ENCODE peak calls at places on chromosome 3, in ten cellular contexts. One of them, this sample, is unnamed.

GRCh38 chr3:45972534-45973402 is 22.9 kb downstream of the FYCO1 start:
- DNase-seq in endothelial cell: no peak
- DNase-seq in NCI-H2029 treated with DMSO at 0.1 percent for 48 hours: no peak
- DNase-seq in amniotic stem cell: peak
- DNase-seq in upper lobe of right lung: no peak
- DNase-seq in NCI-H510A: no peak
- DNase-seq in hypothalamus: no peak
- DNase-seq in GM23248: peak
- DNase-seq in CD8-positive, alpha-beta T cell: no peak
- DNase-seq in T-helper 17 cell: no peak
- DNase-seq in this sample: peak

GRCh38 chr3:116863842-116864626 is 154.5 kb downstream of the TUSC7 start:
- DNase-seq in endothelial cell: peak
- DNase-seq in NCI-H2029 treated with DMSO at 0.1 percent for 48 hours: peak
- DNase-seq in amniotic stem cell: peak
- DNase-seq in upper lobe of right lung: no peak
- DNase-seq in NCI-H510A: peak
- DNase-seq in hypothalamus: peak
- DNase-seq in GM23248: peak
- DNase-seq in CD8-positive, alpha-beta T cell: no peak
- DNase-seq in T-helper 17 cell: no peak
- DNase-seq in this sample: peak

GRCh38 chr3:174710622-174711021 is 148.5 kb upstream of the NAALADL2 start:
- DNase-seq in endothelial cell: no peak
- DNase-seq in NCI-H2029 treated with DMSO at 0.1 percent for 48 hours: no peak
- DNase-seq in amniotic stem cell: no peak
- DNase-seq in upper lobe of right lung: no peak
- DNase-seq in NCI-H510A: no peak
- DNase-seq in hypothalamus: no peak
- DNase-seq in GM23248: peak
- DNase-seq in CD8-positive, alpha-beta T cell: no peak
- DNase-seq in T-helper 17 cell: no peak
- DNase-seq in this sample: no peak

GRCh38 chr3:106208266-106208665 is 339.5 kb upstream of the CBLB start:
- DNase-seq in endothelial cell: no peak
- DNase-seq in NCI-H2029 treated with DMSO at 0.1 percent for 48 hours: no peak
- DNase-seq in amniotic stem cell: no peak
- DNase-seq in upper lobe of right lung: no peak
- DNase-seq in NCI-H510A: no peak
- DNase-seq in hypothalamus: no peak
- DNase-seq in GM23248: peak
- DNase-seq in CD8-positive, alpha-beta T cell: no peak
- DNase-seq in T-helper 17 cell: no peak
- DNase-seq in this sample: no peak

GRCh38 chr3:47908744-47909143 is 105.8 kb downstream of the DHX30 start:
- DNase-seq in endothelial cell: no peak
- DNase-seq in NCI-H2029 treated with DMSO at 0.1 percent for 48 hours: no peak
- DNase-seq in amniotic stem cell: no peak
- DNase-seq in upper lobe of right lung: no peak
- DNase-seq in NCI-H510A: no peak
- DNase-seq in hypothalamus: no peak
- DNase-seq in GM23248: peak
- DNase-seq in CD8-positive, alpha-beta T cell: no peak
- DNase-seq in T-helper 17 cell: no peak
- DNase-seq in this sample: no peak

GRCh38 chr3:84692261-84692660 is 266.5 kb upstream of the CADM2 start:
- DNase-seq in endothelial cell: no peak
- DNase-seq in NCI-H2029 treated with DMSO at 0.1 percent for 48 hours: peak
- DNase-seq in amniotic stem cell: no peak
- DNase-seq in upper lobe of right lung: no peak
- DNase-seq in NCI-H510A: no peak
- DNase-seq in hypothalamus: no peak
- DNase-seq in GM23248: no peak
- DNase-seq in CD8-positive, alpha-beta T cell: no peak
- DNase-seq in T-helper 17 cell: no peak
- DNase-seq in this sample: no peak

GRCh38 chr3:2793987-2794386 is 316.2 kb downstream of the IL5RA start:
- DNase-seq in endothelial cell: no peak
- DNase-seq in NCI-H2029 treated with DMSO at 0.1 percent for 48 hours: no peak
- DNase-seq in amniotic stem cell: no peak
- DNase-seq in upper lobe of right lung: no peak
- DNase-seq in NCI-H510A: no peak
- DNase-seq in hypothalamus: no peak
- DNase-seq in GM23248: no peak
- DNase-seq in CD8-positive, alpha-beta T cell: no peak
- DNase-seq in T-helper 17 cell: no peak
- DNase-seq in this sample: no peak

GRCh38 chr3:169760479-169760878 is 4.4 kb downstream of the TERC start:
- DNase-seq in endothelial cell: no peak
- DNase-seq in NCI-H2029 treated with DMSO at 0.1 percent for 48 hours: no peak
- DNase-seq in amniotic stem cell: no peak
- DNase-seq in upper lobe of right lung: no peak
- DNase-seq in NCI-H510A: no peak
- DNase-seq in hypothalamus: no peak
- DNase-seq in GM23248: peak
- DNase-seq in CD8-positive, alpha-beta T cell: no peak
- DNase-seq in T-helper 17 cell: no peak
- DNase-seq in this sample: no peak

GRCh38 chr3:123880998-123881561 is 3.1 kb downstream of the MYLK start:
- DNase-seq in endothelial cell: peak
- DNase-seq in NCI-H2029 treated with DMSO at 0.1 percent for 48 hours: no peak
- DNase-seq in amniotic stem cell: no peak
- DNase-seq in upper lobe of right lung: no peak
- DNase-seq in NCI-H510A: no peak
- DNase-seq in hypothalamus: no peak
- DNase-seq in GM23248: peak
- DNase-seq in CD8-positive, alpha-beta T cell: no peak
- DNase-seq in T-helper 17 cell: no peak
- DNase-seq in this sample: peak

GRCh38 chr3:38029400-38030125 is at the start of gene PLCD1:
- DNase-seq in endothelial cell: peak
- DNase-seq in NCI-H2029 treated with DMSO at 0.1 percent for 48 hours: no peak
- DNase-seq in amniotic stem cell: no peak
- DNase-seq in upper lobe of right lung: peak
- DNase-seq in NCI-H510A: no peak
- DNase-seq in hypothalamus: no peak
- DNase-seq in GM23248: peak
- DNase-seq in CD8-positive, alpha-beta T cell: no peak
- DNase-seq in T-helper 17 cell: peak
- DNase-seq in this sample: no peak

GRCh38 chr3:141835557-141836224 is 40.8 kb upstream of the ATP1B3 start:
- DNase-seq in endothelial cell: no peak
- DNase-seq in NCI-H2029 treated with DMSO at 0.1 percent for 48 hours: no peak
- DNase-seq in amniotic stem cell: no peak
- DNase-seq in upper lobe of right lung: no peak
- DNase-seq in NCI-H510A: no peak
- DNase-seq in hypothalamus: no peak
- DNase-seq in GM23248: no peak
- DNase-seq in CD8-positive, alpha-beta T cell: no peak
- DNase-seq in T-helper 17 cell: no peak
- DNase-seq in this sample: no peak

GRCh38 chr3:30476373-30477082 is 129.9 kb upstream of the TGFBR2 start:
- DNase-seq in endothelial cell: no peak
- DNase-seq in NCI-H2029 treated with DMSO at 0.1 percent for 48 hours: peak
- DNase-seq in amniotic stem cell: no peak
- DNase-seq in upper lobe of right lung: no peak
- DNase-seq in NCI-H510A: no peak
- DNase-seq in hypothalamus: no peak
- DNase-seq in GM23248: peak
- DNase-seq in CD8-positive, alpha-beta T cell: no peak
- DNase-seq in T-helper 17 cell: no peak
- DNase-seq in this sample: no peak

GRCh38 chr3:141366285-141367037 is 1.8 kb upstream of the ZBTB38 start:
- DNase-seq in endothelial cell: no peak
- DNase-seq in NCI-H2029 treated with DMSO at 0.1 percent for 48 hours: no peak
- DNase-seq in amniotic stem cell: peak
- DNase-seq in upper lobe of right lung: peak
- DNase-seq in NCI-H510A: no peak
- DNase-seq in hypothalamus: no peak
- DNase-seq in GM23248: peak
- DNase-seq in CD8-positive, alpha-beta T cell: no peak
- DNase-seq in T-helper 17 cell: no peak
- DNase-seq in this sample: peak

This sample was measured in kidney glomerular epithelial cell.